ENCODE peak calls at places on chromosome 4, in seven cellular contexts. G, B, S, A, T, I and V are unnamed samples.

GRCh38 chr4:129839687-129840086 is 743.7 kb downstream of the C4orf33 start:
- DNase-seq in G (no peak), B (no peak), S (no peak), A (no peak), T (no peak), I (no peak), V (no peak)

GRCh38 chr4:82677327-82677726 is 115.5 kb upstream of the TMEM150C start:
- DNase-seq in G (no peak), B (no peak), S (no peak), A (no peak), T (no peak), I (peak), V (no peak)

GRCh38 chr4:146916479-146917076 is 29.1 kb downstream of the TTC29 start:
- DNase-seq in G (no peak), B (peak), S (no peak), A (no peak), T (no peak), I (no peak), V (peak)

GRCh38 chr4:17544205-17544604 is 29.2 kb downstream of the CLRN2 start:
- DNase-seq in G (no peak), B (no peak), S (no peak), A (peak), T (no peak), I (no peak), V (peak)

GRCh38 chr4:172311682-172312081 is 498.5 kb downstream of the GALNTL6 start:
- DNase-seq in G (no peak), B (no peak), S (no peak), A (no peak), T (no peak), I (no peak), V (no peak)

GRCh38 chr4:21097026-21097425 is 396.8 kb downstream of the PACRGL start:
- DNase-seq in G (no peak), B (no peak), S (no peak), A (no peak), T (no peak), I (no peak), V (no peak)

GRCh38 chr4:86220137-86220536 is 139.7 kb downstream of the MAPK10 start:
- DNase-seq in G (no peak), B (no peak), S (no peak), A (no peak), T (no peak), I (no peak), V (no peak)

GRCh38 chr4:156420557-156420956 is 466.9 kb upstream of the CTSO start:
- DNase-seq in G (no peak), B (no peak), S (no peak), A (no peak), T (no peak), I (no peak), V (no peak)

GRCh38 chr4:43251760-43252317 is 359.3 kb downstream of the GRXCR1 start:
- DNase-seq in G (no peak), B (no peak), S (no peak), A (no peak), T (no peak), I (no peak), V (no peak)

GRCh38 chr4:37628977-37629609 is 57.1 kb downstream of the RELL1 start:
- DNase-seq in G (no peak), B (no peak), S (no peak), A (peak), T (peak), I (no peak), V (no peak)

GRCh38 chr4:184168406-184169019 is 49.2 kb downstream of the ENPP6 start:
- DNase-seq in G (peak), B (peak), S (no peak), A (peak), T (peak), I (peak), V (peak)

GRCh38 chr4:76200771-76201224 is 12.8 kb downstream of the SCARB2 start:
- DNase-seq in G (no peak), B (no peak), S (no peak), A (peak), T (no peak), I (no peak), V (no peak)

GRCh38 chr4:15515106-15515505 is 45.4 kb downstream of the CC2D2A start:
- DNase-seq in G (no peak), B (no peak), S (no peak), A (no peak), T (no peak), I (no peak), V (no peak)

GRCh38 chr4:16270654-16271328 is 44.5 kb upstream of the TAPT1 start:
- DNase-seq in G (no peak), B (no peak), S (no peak), A (no peak), T (peak), I (no peak), V (peak)

GRCh38 chr4:16692493-16692892 is 206.0 kb downstream of the LDB2 start:
- DNase-seq in G (no peak), B (no peak), S (no peak), A (no peak), T (no peak), I (no peak), V (no peak)

GRCh38 chr4:6875431-6875831 is 34.2 kb upstream of the TBC1D14 start:
- DNase-seq in G (peak), B (no peak), S (no peak), A (peak), T (peak), I (no peak), V (no peak)

GRCh38 chr4:183455431-183456145 is 11.2 kb downstream of the CDKN2AIP start:
- DNase-seq in G (no peak), B (no peak), S (no peak), A (no peak), T (no peak), I (no peak), V (no peak)

GRCh38 chr4:53990641-53991040 is 73.8 kb downstream of the CHIC2 start:
- DNase-seq in G (no peak), B (no peak), S (no peak), A (no peak), T (no peak), I (no peak), V (no peak)

GRCh38 chr4:146338512-146338911 is 124.2 kb downstream of the REELD1 start:
- DNase-seq in G (no peak), B (no peak), S (no peak), A (no peak), T (no peak), I (no peak), V (no peak)

GRCh38 chr4:45004847-45005565 is 278.6 kb upstream of the GNPDA2 start:
- DNase-seq in G (no peak), B (no peak), S (no peak), A (no peak), T (no peak), I (no peak), V (no peak)

GRCh38 chr4:72568959-72569718 is at the start of gene ADAMTS3:
- DNase-seq in G (peak), B (peak), S (peak), A (peak), T (no peak), I (peak), V (peak)

GRCh38 chr4:15400911-15401671 is 26.7 kb upstream of the C1QTNF7 start:
- DNase-seq in G (peak), B (peak), S (peak), A (peak), T (peak), I (peak), V (no peak)

GRCh38 chr4:78775278-78776030 is 696 bp upstream of the BMP2K start:
- DNase-seq in G (peak), B (peak), S (peak), A (peak), T (peak), I (peak), V (peak)

GRCh38 chr4:52853351-52853750 is 8.8 kb upstream of the RASL11B start:
- DNase-seq in G (no peak), B (no peak), S (no peak), A (no peak), T (no peak), I (no peak), V (no peak)

GRCh38 chr4:139676365-139676764 is 10.7 kb downstream of the MGST2 start:
- DNase-seq in G (no peak), B (no peak), S (no peak), A (no peak), T (no peak), I (no peak), V (no peak)

GRCh38 chr4:149077142-149077541 is 634.9 kb upstream of the NR3C2 start:
- DNase-seq in G (no peak), B (no peak), S (no peak), A (no peak), T (no peak), I (no peak), V (no peak)

GRCh38 chr4:145720656-145721055 is 40.7 kb downstream of the C4orf51 start:
- DNase-seq in G (no peak), B (no peak), S (no peak), A (no peak), T (no peak), I (no peak), V (no peak)

GRCh38 chr4:156538651-156539285 is 432.8 kb downstream of the PDGFC start:
- DNase-seq in G (no peak), B (no peak), S (no peak), A (no peak), T (no peak), I (no peak), V (no peak)

GRCh38 chr4:112938461-112939058 is 110.9 kb upstream of the ANK2 start:
- DNase-seq in G (no peak), B (peak), S (no peak), A (no peak), T (no peak), I (no peak), V (peak)

GRCh38 chr4:153222162-153222789 is 18.0 kb downstream of the TRIM2 start:
- DNase-seq in G (no peak), B (peak), S (peak), A (peak), T (no peak), I (peak), V (peak)

GRCh38 chr4:15963568-15963967 is 593 bp upstream of the FGFBP2 start:
- DNase-seq in G (peak), B (peak), S (no peak), A (peak), T (no peak), I (no peak), V (no peak)

GRCh38 chr4:37188100-37188499 is 56.4 kb upstream of the NWD2 start:
- DNase-seq in G (no peak), B (peak), S (no peak), A (no peak), T (no peak), I (no peak), V (peak)

GRCh38 chr4:185520119-185520518 is 15.2 kb downstream of the PDLIM3 start:
- DNase-seq in G (no peak), B (no peak), S (no peak), A (no peak), T (no peak), I (no peak), V (no peak)

GRCh38 chr4:28686618-28687017 is 1826.0 kb downstream of the STIM2 start:
- DNase-seq in G (peak), B (peak), S (no peak), A (no peak), T (peak), I (no peak), V (peak)

GRCh38 chr4:135371137-135371536 is 1169.5 kb upstream of the PABPC4L start:
- DNase-seq in G (no peak), B (peak), S (no peak), A (no peak), T (no peak), I (no peak), V (peak)

GRCh38 chr4:31081375-31081774 is 361.2 kb downstream of the PCDH7 start:
- DNase-seq in G (no peak), B (no peak), S (no peak), A (no peak), T (no peak), I (no peak), V (no peak)
- TF ChIP-seq POLR2AphosphoS5 in G (no peak), B (no peak), S (no peak), A (no peak), T (no peak), I (peak), V (no peak)

DNA sequence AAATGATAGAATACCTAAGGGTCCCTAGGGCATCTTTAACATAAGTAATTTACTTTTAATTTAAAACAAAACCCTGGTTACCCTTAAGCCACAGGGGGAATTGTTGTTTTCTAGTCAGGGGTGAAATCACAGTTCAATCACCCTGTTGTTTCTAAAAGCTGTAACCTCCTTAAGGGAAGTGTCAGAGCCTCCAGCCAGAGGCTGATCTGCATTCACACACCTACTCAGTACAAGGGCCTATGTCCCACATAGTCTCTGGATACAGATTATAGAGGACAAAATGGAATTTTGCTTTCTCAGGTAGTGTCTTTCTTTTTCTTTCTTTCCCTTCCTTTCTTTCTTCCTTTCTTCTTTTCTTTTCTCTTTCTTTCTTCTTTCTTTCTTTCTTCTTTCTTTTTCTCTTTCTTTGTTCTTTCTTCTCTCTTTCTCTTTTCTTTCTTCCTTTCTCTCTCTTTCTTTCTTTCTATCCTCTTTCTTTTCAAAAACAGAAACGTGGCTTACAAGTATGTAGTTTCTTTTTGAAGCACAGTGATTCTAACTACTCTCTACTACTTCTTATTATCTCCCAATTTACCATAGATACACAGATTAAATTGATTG is 31.1 kb upstream of the BMPR1B start:
- DNase-seq in G (no peak), B (no peak), S (no peak), A (no peak), T (no peak), I (no peak), V (no peak)
- TF ChIP-seq CTCF in G (no peak), B (no peak), S (no peak), A (no peak), T (no peak), I (no peak), V (no peak)

GRCh38 chr4:94419956-94420355 is 31.8 kb upstream of the PDLIM5 start:
- DNase-seq in G (no peak), B (no peak), S (no peak), A (no peak), T (no peak), I (no peak), V (no peak)
- TF ChIP-seq POLR2AphosphoS5 in G (no peak), B (no peak), S (no peak), A (no peak), T (no peak), I (no peak), V (no peak)

GRCh38 chr4:88592600-88593448 is 544 bp downstream of the HERC3 start:
- DNase-seq in G (peak), B (peak), S (peak), A (peak), T (peak), I (peak), V (peak)

GRCh38 chr4:88597970-88598369 is 5.7 kb downstream of the HERC3 start:
- DNase-seq in G (no peak), B (no peak), S (no peak), A (no peak), T (no peak), I (no peak), V (no peak)

GRCh38 chr4:88587285-88587684 is 5.0 kb upstream of the HERC3 start:
- DNase-seq in G (no peak), B (no peak), S (no peak), A (no peak), T (no peak), I (no peak), V (no peak)

DNA sequence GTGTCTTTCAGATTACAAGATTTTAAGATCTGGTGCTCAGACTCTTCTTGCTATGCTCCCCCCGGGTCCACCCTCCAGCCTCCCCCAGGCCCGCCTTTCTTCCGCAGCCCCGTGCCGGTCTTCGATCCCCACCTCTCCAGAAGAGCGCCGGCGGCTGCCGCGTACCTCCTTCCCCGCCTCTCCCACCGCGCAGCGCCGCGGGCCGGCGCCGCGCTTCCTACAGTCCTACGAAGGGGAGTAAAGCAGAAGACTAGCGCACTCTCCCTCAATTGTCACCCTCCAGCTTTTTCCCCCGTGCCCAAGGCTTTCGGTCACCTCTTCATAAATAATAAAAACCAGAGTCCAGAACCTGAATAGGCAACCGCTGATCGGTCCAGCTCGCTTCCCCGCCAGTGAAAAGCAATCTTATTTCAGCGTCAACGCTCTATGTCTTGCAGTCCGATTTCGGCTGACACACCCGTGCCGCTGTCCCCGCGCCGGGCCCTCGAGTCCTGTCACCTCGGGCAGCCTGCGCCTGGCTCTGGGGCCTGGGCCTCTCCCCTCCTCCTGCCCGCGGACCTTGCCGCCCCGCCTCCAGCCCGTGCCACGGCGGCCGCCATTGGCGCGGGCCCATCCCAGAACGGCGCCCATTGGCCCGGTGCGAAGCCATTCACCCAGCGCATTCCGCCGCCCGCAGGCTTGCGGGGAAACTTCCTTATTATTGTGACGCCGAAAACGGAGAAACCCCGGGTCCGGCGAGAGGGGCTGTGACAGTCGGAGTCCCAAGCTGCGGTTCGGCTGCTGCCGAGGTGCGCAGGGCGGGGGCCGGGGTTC is at the start of gene HERC3:
- DNase-seq in G (peak), B (peak), S (peak), A (peak), T (peak), I (peak), V (peak)
- TF ChIP-seq CTCF in G (no peak), B (no peak), S (no peak), A (peak), T (no peak), I (peak), V (no peak)

DNA sequence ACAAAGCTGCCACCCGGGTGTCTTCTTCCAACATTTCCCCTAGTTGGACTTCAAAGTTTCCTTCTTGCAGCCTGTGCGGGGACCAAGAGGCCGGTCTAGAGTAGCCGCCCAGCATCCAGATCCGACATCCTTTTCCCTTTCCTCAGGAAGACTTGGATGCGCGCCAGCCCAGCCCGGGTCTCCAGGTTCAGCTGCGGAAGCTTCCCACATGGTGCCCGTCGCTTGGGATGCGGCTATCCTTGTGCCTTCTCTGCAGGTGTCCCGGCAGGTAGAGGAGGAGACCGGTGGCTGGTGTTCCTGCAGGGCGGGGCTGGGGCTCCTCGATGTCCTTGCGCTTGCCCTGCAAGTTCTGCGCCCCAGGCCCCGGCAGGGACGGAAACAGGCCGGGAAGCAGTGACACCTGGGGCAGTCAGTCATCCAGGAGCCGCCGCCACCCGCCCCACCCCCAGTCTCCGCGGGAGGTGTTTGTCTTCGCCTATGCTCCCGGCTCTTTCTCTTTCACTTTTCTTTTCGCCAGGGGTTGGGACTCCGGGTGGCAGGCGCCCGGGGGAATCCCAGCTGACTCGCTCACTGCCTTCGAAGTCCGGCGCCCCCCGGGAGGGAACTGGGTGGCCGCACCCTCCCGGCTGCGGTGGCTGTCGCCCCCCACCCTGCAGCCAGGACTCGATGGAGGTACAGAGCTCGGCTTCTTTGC is at the start of gene IL15:
- DNase-seq in G (peak), B (peak), S (peak), A (peak), T (no peak), I (peak), V (peak)
- TF ChIP-seq POLR2AphosphoS5 in G (peak), B (no peak), S (no peak), A (no peak), T (no peak), I (no peak), V (no peak)

DNA sequence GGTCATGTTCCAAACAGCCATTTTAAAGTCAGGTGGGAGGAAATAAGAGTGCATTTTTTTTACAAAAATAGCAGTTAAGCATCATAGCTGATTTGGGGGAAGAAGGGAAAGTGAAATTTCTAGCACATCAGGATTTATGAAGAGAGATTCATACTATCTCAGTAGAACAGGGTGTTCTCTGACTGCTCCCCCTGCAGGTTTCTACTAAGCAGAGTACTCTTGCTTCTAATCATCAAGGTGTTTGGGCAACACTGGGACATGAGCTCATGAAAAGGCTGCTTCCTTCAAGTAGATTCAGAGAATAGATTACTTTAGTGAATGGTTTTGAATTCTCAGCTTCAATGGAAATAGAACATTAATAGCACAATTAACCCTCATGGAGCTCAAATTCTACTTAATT is 591.4 kb upstream of the PCDH10 start:
- DNase-seq in G (no peak), B (no peak), S (no peak), A (no peak), T (no peak), I (no peak), V (peak)
- TF ChIP-seq CTCF in G (no peak), B (no peak), S (no peak), A (no peak), T (no peak), I (no peak), V (peak)

GRCh38 chr4:98728871-98729270 is 70.5 kb upstream of the TSPAN5 start:
- DNase-seq in G (no peak), B (peak), S (no peak), A (no peak), T (no peak), I (no peak), V (no peak)

GRCh38 chr4:98733601-98734000 is 75.2 kb upstream of the TSPAN5 start:
- DNase-seq in G (no peak), B (no peak), S (no peak), A (no peak), T (no peak), I (no peak), V (no peak)

DNA sequence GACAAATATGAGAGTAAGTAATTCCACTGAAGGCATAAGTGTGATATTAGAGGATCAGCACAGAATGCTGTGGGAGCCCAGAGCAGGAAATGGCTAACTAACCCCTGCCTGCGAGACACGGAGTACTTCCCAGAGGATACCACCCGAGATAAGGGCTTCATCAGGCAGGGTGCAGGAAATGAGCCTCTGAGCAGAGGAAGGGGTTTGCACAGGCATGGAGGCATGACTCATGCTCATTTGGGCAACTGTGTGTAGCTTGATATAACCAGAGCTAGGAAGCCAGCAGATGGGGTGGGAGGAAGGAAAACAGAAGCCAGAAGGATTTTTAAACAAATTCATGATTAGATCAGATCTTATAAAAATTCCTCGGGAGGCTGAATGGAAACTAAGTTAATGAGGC is 70.0 kb upstream of the TSPAN5 start:
- DNase-seq in G (no peak), B (peak), S (no peak), A (no peak), T (no peak), I (no peak), V (no peak)
- TF ChIP-seq POLR2AphosphoS5 in G (peak), B (no peak), S (no peak), A (no peak), T (no peak), I (no peak), V (no peak)